ENCODE peak calls at places on chromosomes 2 and 18, in nine cellular contexts. E is GM20000; X is activated gamma-delta T cell treated with anti-CD3 and anti-CD28 coated beads, Interleukin-2, amount 50 U/mL, for 16 hours; J is AG04450; M is stimulated activated CD4-positive, alpha-beta T cell treated with anti-CD3 and anti-CD28 coated beads, Interleukin-2, amount 100 ng/mL, for 24 hours; W is tibial artery; Q is activated naive CD8-positive, alpha-beta T cell treated with anti-CD3 and anti-CD28 coated beads for 36 hours; F is ELF-1; G is PC-9. Z is an unnamed sample.

GRCh38 chr18:50138181-50139064 is 56.5 kb downstream of the MYO5B start:
- DNase-seq in G (no peak), Q (no peak), F (no peak), X (no peak), J (no peak), M (no peak), W (no peak), E (no peak), Z (no peak)

GRCh38 chr18:78737006-78737915 is 242.4 kb upstream of the SALL3 start:
- DNase-seq in E (no peak), F (no peak), J (no peak), Q (no peak), W (no peak), M (no peak), G (no peak), X (no peak), Z (no peak)

GRCh38 chr2:218879881-218880748 is 537 bp upstream of the WNT10A start:
- DNase-seq in J (no peak), E (peak; percentile 93), G (peak; percentile 37), X (peak; percentile 62), M (peak; percentile 69), W (no peak), Q (peak; percentile 75), F (peak; percentile 57), Z (peak; percentile 59)

GRCh38 chr2:43088148-43089073 is 138.0 kb downstream of the ZFP36L2 start:
- DNase-seq in W (no peak), E (no peak), F (peak; percentile 62), Q (no peak), M (no peak), J (no peak), X (no peak), G (no peak), Z (no peak)

GRCh38 chr2:131055169-131056065 is 37.8 kb downstream of the FAM168B start:
- DNase-seq in W (no peak), E (no peak), Q (no peak), F (no peak), X (no peak), G (no peak), J (peak; percentile 38), M (no peak), Z (no peak)

GRCh38 chr2:120546865-120547390 is 188.7 kb upstream of the GLI2 start:
- DNase-seq in W (no peak), G (no peak), J (no peak), X (no peak), M (no peak), F (no peak), E (no peak), Q (no peak), Z (no peak)

GRCh38 chr2:128361376-128362131 is 42.9 kb upstream of the HS6ST1 start:
- DNase-seq in F (no peak), X (no peak), G (no peak), M (no peak), J (no peak), Q (no peak), E (no peak), W (peak; percentile 13), Z (no peak)

GRCh38 chr18:74534981-74535649 is 815 bp downstream of the CNDP1 start:
- DNase-seq in Q (no peak), W (no peak), G (peak; percentile 16), X (no peak), J (no peak), M (no peak), E (no peak), F (peak; percentile 59), Z (no peak)

GRCh38 chr2:236754234-236754924 is 184.8 kb downstream of the ACKR3 start:
- DNase-seq in W (no peak), E (no peak), J (no peak), F (no peak), M (no peak), G (no peak), X (no peak), Q (no peak), Z (no peak)

GRCh38 chr2:200338692-200339091 is 32.2 kb downstream of the SPATS2L start:
- DNase-seq in Q (no peak), M (no peak), X (no peak), F (no peak), J (no peak), G (no peak), E (no peak), W (no peak), Z (no peak)

GRCh38 chr18:44130365-44130942 is 550.2 kb upstream of the SETBP1 start:
- DNase-seq in F (peak; percentile 22), W (no peak), E (peak; percentile 23), M (no peak), Q (no peak), J (no peak), G (no peak), X (no peak), Z (no peak)

Z was measured in left ventricle myocardium superior.